ENCODE peak calls at places on chromosomes 3 and 15, in four cellular contexts. M, K, G and T are unnamed samples.
A peak's percentile ranks its signal among the peaks of the same experiment; 100 is the strongest.

GRCh38 chr3:187400756-187401155 is 32.6 kb downstream of the RTP4 start:
- DNase-seq in G (no peak), K (no peak), M (no peak), T (no peak)

GRCh38 chr3:15676259-15676658 is 74.7 kb downstream of the BTD start:
- DNase-seq in M (no peak), G (no peak), K (no peak), T (no peak)

GRCh38 chr3:184937611-184938010 is 125.6 kb downstream of the VPS8 start:
- DNase-seq in K (no peak), M (no peak), G (no peak), T (no peak)

GRCh38 chr15:89469331-89470107 is 26.9 kb downstream of the RHCG start:
- DNase-seq in G (no peak), M (no peak), K (peak; percentile 23), T (no peak)

GRCh38 chr3:18666655-18667054 is 241.5 kb upstream of the SATB1 start:
- DNase-seq in G (no peak), M (no peak), K (no peak), T (no peak)

GRCh38 chr3:123290962-123291361 is 89.2 kb downstream of the SEC22A start:
- DNase-seq in M (no peak), G (no peak), K (no peak), T (no peak)

GRCh38 chr3:176978441-176978840 is 218.8 kb downstream of the TBL1XR1 start:
- DNase-seq in M (no peak), K (no peak), G (no peak), T (no peak)

GRCh38 chr3:194006-194405 is 2.6 kb upstream of the CHL1 start:
- DNase-seq in M (no peak), G (no peak), K (no peak), T (no peak)

GRCh38 chr15:39021341-39021740 is 456.7 kb upstream of the RASGRP1 start:
- DNase-seq in M (no peak), K (no peak), G (no peak), T (no peak)

GRCh38 chr15:99050328-99050980 is 42.9 kb upstream of the PGPEP1L start:
- DNase-seq in M (no peak), G (no peak), K (peak; percentile 25), T (no peak)

GRCh38 chr3:142027713-142028112 is 121.6 kb downstream of the TFDP2 start:
- DNase-seq in G (no peak), M (no peak), K (no peak), T (no peak)

GRCh38 chr3:31427623-31428022 is 105.1 kb upstream of the STT3B start:
- DNase-seq in G (no peak), M (no peak), K (no peak), T (no peak)

GRCh38 chr3:30894521-30895289 is at the start of gene GADL1:
- DNase-seq in M (no peak), K (peak; percentile 72), G (no peak), T (no peak)

GRCh38 chr3:78737988-78738387 is 1029.8 kb downstream of the ROBO1 start:
- DNase-seq in G (no peak), M (no peak), K (no peak), T (no peak)

GRCh38 chr3:150410311-150411105 is 2.4 kb downstream of the TSC22D2 start:
- DNase-seq in K (peak; percentile 71), M (no peak), G (no peak), T (no peak)

DNA sequence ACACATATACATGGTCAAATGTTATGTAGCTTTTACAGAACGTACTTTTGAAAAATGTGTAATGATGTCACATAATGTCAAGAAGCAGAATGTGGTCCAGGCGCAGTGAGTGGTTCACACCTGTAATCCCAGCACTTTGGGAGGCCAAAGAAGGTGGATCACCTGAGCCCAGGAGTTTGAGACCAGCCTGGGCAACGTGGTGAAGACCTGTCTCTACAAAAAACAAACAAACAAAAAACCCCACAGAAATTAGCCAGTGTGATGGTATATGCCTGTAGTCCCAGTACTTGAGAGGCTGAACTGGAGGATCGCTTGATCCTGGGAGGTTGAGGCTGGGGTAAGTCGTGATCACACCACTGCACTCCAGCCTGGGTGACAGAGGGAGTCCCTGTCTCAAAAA is 15.9 kb upstream of the GLCE start:
- DNase-seq in K (no peak), M (no peak), G (no peak), T (no peak)
- TF ChIP-seq CTCF in K (no peak), M (no peak), G (no peak), T (no peak)

GRCh38 chr3:146164951-146165350 is 4.0 kb upstream of the PLOD2 start:
- DNase-seq in G (no peak), M (no peak), K (no peak), T (no peak)
- H3K27ac ChIP-seq in G (peak overlapping the region; percentile 60), M (peak overlapping the region; percentile 64), K (no peak overlapping the region), T (no peak overlapping the region)

GRCh38 chr3:96931491-96931890 is 117.1 kb downstream of the EPHA6 start:
- DNase-seq in M (no peak), K (no peak), G (no peak), T (no peak)
- TF ChIP-seq CTCF in M (no peak), K (no peak), G (no peak), T (no peak)

GRCh38 chr3:172586447-172586846 is 63.2 kb upstream of the TNFSF10 start:
- DNase-seq in G (no peak), K (no peak), M (no peak), T (no peak)
- H3K27ac ChIP-seq in G (no peak overlapping the region), K (peak overlapping the region; percentile 73), M (peak overlapping the region; percentile 9), T (peak overlapping the region; percentile 78)

DNA sequence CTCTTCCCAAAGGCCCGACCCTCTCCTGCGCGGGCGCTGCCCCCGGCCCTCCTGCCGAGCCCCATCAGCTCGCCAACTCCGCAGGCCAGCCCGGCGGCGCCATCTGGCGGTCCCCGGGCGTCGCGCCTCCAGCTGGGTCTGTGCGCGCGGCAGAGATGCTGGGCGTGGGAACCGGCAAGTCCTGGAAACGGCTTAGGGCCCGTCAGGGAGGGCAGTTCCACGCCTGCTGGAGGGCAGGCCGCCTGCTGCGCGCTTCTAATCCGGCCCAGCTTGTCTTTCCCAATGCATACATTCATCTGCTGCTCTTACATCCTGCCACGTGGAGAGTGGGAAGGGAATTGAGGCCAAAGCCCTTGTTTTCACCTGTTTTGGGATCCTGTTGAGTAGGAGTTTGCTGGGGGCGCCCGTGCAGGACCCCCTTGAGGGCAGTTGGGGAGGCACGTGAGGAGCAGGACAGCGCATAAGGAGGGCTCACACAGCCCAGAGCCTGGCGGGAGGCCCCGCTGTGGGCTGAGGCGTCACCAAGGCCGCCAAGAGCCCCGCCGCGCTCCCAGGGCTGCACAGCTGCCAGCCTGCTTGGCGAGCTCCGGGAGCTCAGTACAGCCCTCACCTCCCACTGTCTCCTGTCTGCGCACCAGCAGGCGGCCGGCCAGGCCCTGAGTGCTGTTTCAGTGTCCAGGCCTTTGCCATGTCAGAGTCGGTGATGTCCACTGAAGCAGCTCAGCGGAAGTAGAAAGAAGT is 165.6 kb downstream of the NSMCE3 start:
- DNase-seq in K (peak; percentile 77), G (peak; percentile 49), M (peak; percentile 73), T (no peak)
- TF ChIP-seq CTCF in K (peak; percentile 77), G (peak; percentile 86), M (peak; percentile 92), T (peak; percentile 76)

GRCh38 chr3:179027326-179027900 is 44.2 kb downstream of the ZMAT3 start:
- DNase-seq in K (no peak), M (no peak), G (no peak), T (no peak)
- H3K27ac ChIP-seq in K (no peak overlapping the region), M (no peak overlapping the region), G (no peak overlapping the region), T (no peak overlapping the region)

GRCh38 chr15:33076937-33077336 is 117.6 kb downstream of the FMN1 start:
- DNase-seq in K (no peak), G (no peak), M (no peak), T (no peak)

GRCh38 chr15:33071451-33071850 is 123.1 kb downstream of the FMN1 start:
- DNase-seq in G (no peak), K (no peak), M (no peak), T (no peak)

GRCh38 chr15:33069161-33069560 is 125.4 kb downstream of the FMN1 start:
- DNase-seq in K (no peak), G (no peak), M (no peak), T (no peak)

GRCh38 chr15:33074942-33075341 is 119.6 kb downstream of the FMN1 start:
- DNase-seq in G (no peak), M (no peak), K (no peak), T (no peak)
- TF ChIP-seq CTCF in G (no peak), M (no peak), K (peak; percentile 19), T (no peak)

GRCh38 chr3:183487046-183487445 is 58.6 kb upstream of the MCF2L2 start:
- DNase-seq in G (no peak), M (peak; percentile 11), K (no peak), T (no peak)

GRCh38 chr3:183485093-183485492 is 56.7 kb upstream of the MCF2L2 start:
- DNase-seq in K (no peak), G (no peak), M (peak; percentile 23), T (no peak)

GRCh38 chr3:183486472-183486871 is 58.1 kb upstream of the MCF2L2 start:
- DNase-seq in K (no peak), G (no peak), M (peak; percentile 43), T (no peak)

GRCh38 chr3:183485585-183485984 is 57.2 kb upstream of the MCF2L2 start:
- DNase-seq in K (no peak), M (no peak), G (no peak), T (no peak)

GRCh38 chr3:183484676-183485075 is 56.3 kb upstream of the MCF2L2 start:
- DNase-seq in M (peak; percentile 1), K (no peak), G (no peak), T (no peak)
- H3K27ac ChIP-seq in M (no peak overlapping the region), K (no peak overlapping the region), G (no peak overlapping the region), T (no peak overlapping the region)

GRCh38 chr15:82624438-82624837 is 22.7 kb downstream of the CPEB1 start:
- DNase-seq in G (no peak), M (no peak), K (no peak), T (no peak)

GRCh38 chr15:82625136-82625535 is 22.0 kb downstream of the CPEB1 start:
- DNase-seq in G (no peak), K (no peak), M (no peak), T (no peak)

GRCh38 chr15:82624008-82624407 is 23.2 kb downstream of the CPEB1 start:
- DNase-seq in M (no peak), K (no peak), G (no peak), T (no peak)

DNA sequence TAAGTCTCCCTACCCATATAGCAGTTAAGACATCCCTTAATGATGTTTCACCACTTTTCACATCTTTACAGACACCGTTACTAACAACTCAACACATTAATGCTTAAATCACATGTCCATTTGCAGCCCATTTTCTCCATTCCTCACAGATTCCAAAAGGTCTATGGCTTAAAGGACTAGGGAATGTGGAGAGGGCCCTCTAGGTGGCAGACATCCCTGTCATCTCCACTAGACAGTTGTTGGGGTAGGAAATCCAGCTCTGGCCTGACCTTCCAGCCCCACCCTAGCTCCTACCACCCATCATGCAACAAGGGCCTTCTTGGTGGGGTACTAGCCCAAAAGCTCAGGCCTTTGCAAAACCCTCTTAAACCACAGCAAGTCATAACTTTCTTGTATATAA is 25.2 kb downstream of the CPEB1 start:
- DNase-seq in K (no peak), M (no peak), G (no peak), T (no peak)
- TF ChIP-seq CTCF in K (no peak), M (no peak), G (no peak), T (no peak)